ENCODE peak calls at places on chromosomes 11 and 22, in eight cellular contexts. X is heart right ventricle, E is Peyer's patch, V is GM23338, S is kidney, L is esophagus squamous epithelium, D is right atrium auricular region, N is body of pancreas. Y is an unnamed sample.

GRCh38 chr11:112355726-112356125 is 95.1 kb upstream of the PLET1 start:
- DNase-seq in X (no peak), E (no peak), V (peak; percentile 63), S (no peak), L (no peak), D (no peak), N (no peak), Y (peak; percentile 82)

GRCh38 chr11:20119315-20119714 is 41.0 kb downstream of the DBX1 start:
- DNase-seq in X (no peak), E (no peak), V (no peak), S (no peak), L (no peak), D (no peak), N (no peak), Y (no peak)

GRCh38 chr11:61152816-61153592 is 8.2 kb downstream of the VPS37C start:
- DNase-seq in X (no peak), E (no peak), V (no peak), S (no peak), L (no peak), D (no peak), N (no peak), Y (no peak)

GRCh38 chr11:12201016-12201985 is 90.9 kb downstream of the MICAL2 start:
- DNase-seq in X (peak; percentile 89), E (no peak), V (no peak), S (peak; percentile 79), L (no peak), D (peak; percentile 91), N (no peak), Y (no peak)

GRCh38 chr22:50700387-50701075 is 27.9 kb downstream of the SHANK3 start:
- DNase-seq in X (no peak), E (no peak), V (no peak), S (peak; percentile 54), L (no peak), D (no peak), N (peak; percentile 9), Y (no peak)

GRCh38 chr11:13118691-13119090 is 109.6 kb downstream of the RASSF10 start:
- DNase-seq in X (no peak), E (no peak), V (no peak), S (no peak), L (no peak), D (no peak), N (no peak), Y (no peak)

GRCh38 chr11:44823920-44824704 is 97.3 kb downstream of the TSPAN18 start:
- DNase-seq in X (no peak), E (no peak), V (peak; percentile 85), S (no peak), L (no peak), D (no peak), N (no peak), Y (peak; percentile 44)

GRCh38 chr11:70128435-70128906 is 50.4 kb downstream of the ANO1 start:
- DNase-seq in X (no peak), E (no peak), V (peak; percentile 49), S (no peak), L (no peak), D (no peak), N (no peak), Y (no peak)

GRCh38 chr22:49433044-49433443 is 394.6 kb downstream of the BRD1 start:
- DNase-seq in X (no peak), E (no peak), V (no peak), S (peak; percentile 23), L (no peak), D (no peak), N (no peak), Y (no peak)

GRCh38 chr11:61065955-61066638 is 36.2 kb upstream of the CD5 start:
- DNase-seq in X (no peak), E (peak; percentile 61), V (no peak), S (no peak), L (no peak), D (no peak), N (no peak), Y (no peak)

DNA sequence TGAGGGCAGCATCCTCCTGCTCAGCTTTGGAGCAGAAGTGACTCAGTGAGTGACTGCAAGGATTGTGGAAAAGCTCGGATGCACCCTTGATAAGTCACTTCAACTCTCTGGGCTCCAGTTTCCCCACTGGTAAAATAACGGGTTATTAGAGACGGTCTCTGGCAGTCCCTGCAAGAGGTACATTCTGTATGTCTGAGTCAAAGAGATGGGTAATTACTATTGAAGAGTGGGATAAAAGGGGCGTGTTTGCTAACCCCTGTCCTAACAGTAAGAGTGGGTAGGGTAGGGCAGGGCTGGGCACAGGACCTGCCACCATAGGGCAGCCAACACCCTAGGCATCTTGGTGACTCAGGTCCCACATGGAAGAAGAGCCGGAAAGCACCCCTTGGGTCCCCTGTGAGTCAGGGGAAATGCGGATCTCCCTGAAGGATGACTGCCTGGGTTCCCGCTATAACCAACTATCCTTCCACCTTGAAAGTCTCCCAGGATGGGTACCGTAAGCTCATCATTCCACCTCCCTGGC is 7.3 kb upstream of the AHNAK start:
- DNase-seq in X (no peak), E (peak; percentile 87), V (no peak), S (no peak), L (no peak), D (no peak), N (no peak), Y (no peak)
- H3K4me3 ChIP-seq in X (no peak overlapping the region), E (no peak overlapping the region), V (peak overlapping the region; percentile 36), S (no peak overlapping the region), L (no peak overlapping the region), D (no peak overlapping the region), N (no peak overlapping the region), Y (no peak overlapping the region)

GRCh38 chr11:1480191-1480554 is 6.4 kb downstream of the MOB2 start:
- DNase-seq in X (no peak), E (no peak), V (no peak), S (no peak), L (no peak), D (no peak), N (peak; percentile 7), Y (no peak)
- H3K4me1 ChIP-seq in X (peaks cover 59% of the 10 kb centered on the region), E (peaks cover 2% of the 10 kb centered on the region), V (no peaks in the 10 kb centered on the region), S (peaks cover 11% of the 10 kb centered on the region), L (peaks cover 47% of the 10 kb centered on the region), D (peaks cover 60% of the 10 kb centered on the region), N (peaks cover 3% of the 10 kb centered on the region), Y (peaks cover 9% of the 10 kb centered on the region)

GRCh38 chr22:37486224-37486845 is at the start of gene MFNG:
- DNase-seq in X (peak; percentile 66), E (peak; percentile 91), V (peak; percentile 82), S (peak; percentile 91), L (peak; percentile 51), D (peak; percentile 64), N (peak; percentile 72), Y (peak; percentile 65)

GRCh38 chr22:37485006-37485713 is 1.0 kb downstream of the MFNG start:
- DNase-seq in X (peak; percentile 45), E (peak; percentile 69), V (no peak), S (no peak), L (no peak), D (no peak), N (no peak), Y (no peak)

GRCh38 chr22:37487129-37487528 is 945 bp upstream of the MFNG start:
- DNase-seq in X (no peak), E (no peak), V (no peak), S (no peak), L (no peak), D (no peak), N (no peak), Y (no peak)

GRCh38 chr22:37484115-37485005 is 1.8 kb downstream of the MFNG start:
- DNase-seq in X (peak; percentile 63), E (peak; percentile 97), V (no peak), S (peak; percentile 93), L (peak; percentile 67), D (peak; percentile 82), N (no peak), Y (peak; percentile 62)

DNA sequence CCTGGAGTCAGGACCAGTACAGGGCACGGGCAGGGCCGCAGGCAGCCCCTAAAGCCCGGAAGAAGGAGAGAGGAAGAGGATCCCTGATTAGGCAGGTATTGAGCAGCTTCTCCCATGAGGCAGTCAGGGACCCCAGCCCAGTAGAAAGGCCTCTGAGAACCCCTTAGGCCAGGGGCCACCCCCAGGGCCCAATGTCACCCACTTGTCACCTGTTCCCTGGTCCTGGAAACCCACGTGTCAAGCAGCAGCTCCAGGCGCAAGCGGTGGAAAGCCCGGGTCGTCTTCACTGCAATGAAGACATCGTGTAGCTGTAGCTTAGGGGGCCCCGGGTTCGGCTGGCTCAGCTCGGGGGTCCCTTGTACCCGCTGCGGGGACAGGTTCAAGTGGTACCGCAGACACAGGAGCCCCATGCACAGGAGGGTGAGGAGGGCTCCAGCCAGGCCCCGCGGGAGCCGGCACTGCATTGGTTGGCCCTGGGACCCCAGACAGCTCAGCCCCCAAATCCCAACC is 415 bp downstream of the MFNG start:
- DNase-seq in X (no peak), E (peak; percentile 51), V (no peak), S (no peak), L (no peak), D (no peak), N (no peak), Y (no peak)
- H3K4me3 ChIP-seq in X (peak overlapping the region; percentile 41), E (peak overlapping the region; percentile 53), V (peak overlapping the region; percentile 46), S (peak overlapping the region; percentile 49), L (peak overlapping the region; percentile 30), D (peak overlapping the region; percentile 24), N (no peak overlapping the region), Y (peak overlapping the region; percentile 8)

GRCh38 chr11:124753207-124753606 is 1.2 kb upstream of the VSIG2 start:
- DNase-seq in X (no peak), E (no peak), V (no peak), S (no peak), L (no peak), D (no peak), N (no peak), Y (no peak)
- H3K4me1 ChIP-seq in X (peaks cover 97% of the 10 kb centered on the region), E (peaks cover 2% of the 10 kb centered on the region), V (peaks cover 42% of the 10 kb centered on the region), S (peaks cover 9% of the 10 kb centered on the region), L (peaks cover 27% of the 10 kb centered on the region), D (peaks cover 67% of the 10 kb centered on the region), N (peaks cover 6% of the 10 kb centered on the region), Y (no peaks in the 10 kb centered on the region)

DNA sequence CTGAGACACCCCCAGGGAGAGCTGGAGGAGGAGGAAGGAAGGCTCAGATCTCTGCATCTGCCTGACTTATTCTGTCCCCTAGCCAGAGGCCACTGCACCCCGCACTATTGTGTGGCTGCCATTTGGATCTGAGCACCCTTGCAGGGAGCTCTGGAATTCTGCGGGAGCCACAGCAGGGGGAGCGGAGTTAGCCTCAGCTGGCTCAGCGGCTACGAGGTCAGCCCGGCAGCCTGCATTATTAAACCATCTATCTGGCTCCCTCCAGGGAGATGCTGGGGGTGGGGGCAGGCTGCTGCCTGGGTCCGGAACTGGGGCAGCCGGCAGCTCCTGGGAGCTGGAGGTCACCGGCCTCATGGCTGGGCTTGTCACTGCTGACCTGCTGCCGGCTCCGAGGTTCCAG is 6.5 kb upstream of the ELFN2 start:
- DNase-seq in X (no peak), E (no peak), V (no peak), S (no peak), L (no peak), D (no peak), N (no peak), Y (peak; percentile 14)
- H3K4me3 ChIP-seq in X (no peak overlapping the region), E (no peak overlapping the region), V (no peak overlapping the region), S (no peak overlapping the region), L (no peak overlapping the region), D (no peak overlapping the region), N (no peak overlapping the region), Y (no peak overlapping the region)